ENCODE peak calls at places on chromosomes 6 and 20, in eight cellular contexts. K, U, P, A, W, M, H and S are unnamed samples.

GRCh38 chr6:166929534-166930189 is 26.7 kb downstream of the RNASET2 start:
- DNase-seq in A (no peak), W (peak), M (no peak), P (no peak), U (no peak), K (no peak), H (peak), S (no peak)

GRCh38 chr20:3248167-3248992 is 9.4 kb upstream of the SLC4A11 start:
- DNase-seq in W (no peak), P (peak), A (peak), U (peak), M (no peak), K (no peak), H (no peak), S (peak)

GRCh38 chr20:40778894-40779496 is 90.0 kb upstream of the MAFB start:
- DNase-seq in W (no peak), M (no peak), U (no peak), P (no peak), K (no peak), H (no peak), A (no peak), S (no peak)

GRCh38 chr6:158835616-158836221 is 16.6 kb upstream of the EZR start:
- DNase-seq in P (peak), U (peak), A (no peak), W (no peak), M (no peak), H (no peak), K (peak), S (no peak)

GRCh38 chr20:53752971-53753879 is 159.6 kb upstream of the ZNF217 start:
- DNase-seq in A (no peak), W (no peak), K (no peak), P (no peak), U (no peak), M (no peak), H (peak), S (no peak)

GRCh38 chr6:113187671-113188070 is 669.5 kb upstream of the MARCKS start:
- DNase-seq in K (no peak), W (no peak), H (no peak), A (peak), M (no peak), U (no peak), P (no peak), S (no peak)

GRCh38 chr6:107679457-107679856 is 144.7 kb downstream of the SCML4 start:
- DNase-seq in P (peak), H (no peak), M (no peak), K (no peak), U (peak), A (peak), W (no peak), S (no peak)

GRCh38 chr6:107712523-107713213 is 111.4 kb downstream of the SCML4 start:
- DNase-seq in K (no peak), A (peak), U (peak), M (no peak), P (peak), H (no peak), W (no peak), S (no peak)

GRCh38 chr20:46145646-46146045 is 27.5 kb downstream of the CD40 start:
- DNase-seq in A (no peak), W (no peak), P (no peak), K (no peak), U (no peak), M (no peak), H (no peak), S (no peak)

GRCh38 chr20:50815162-50815989 is 20.5 kb downstream of the BCAS4 start:
- DNase-seq in U (no peak), P (no peak), M (no peak), H (peak), K (no peak), W (no peak), A (peak), S (no peak)

GRCh38 chr6:47057830-47058540 is 15.9 kb upstream of the ADGRF1 start:
- DNase-seq in H (peak), A (peak), P (no peak), W (no peak), U (no peak), K (no peak), M (no peak), S (no peak)

GRCh38 chr6:7051780-7052440 is 55.9 kb upstream of the RREB1 start:
- DNase-seq in H (peak), U (peak), W (peak), K (peak), P (peak), A (no peak), M (no peak), S (peak)

GRCh38 chr6:18538315-18538714 is 151.2 kb downstream of the RNF144B start:
- DNase-seq in U (no peak), M (no peak), P (no peak), H (no peak), K (no peak), W (no peak), A (no peak), S (no peak)

GRCh38 chr20:63323298-63323820 is 30.4 kb downstream of the COL20A1 start:
- DNase-seq in U (no peak), P (no peak), M (no peak), K (no peak), H (no peak), A (no peak), W (no peak), S (no peak)

GRCh38 chr6:78353040-78353439 is 514.3 kb upstream of the IRAK1BP1 start:
- DNase-seq in H (no peak), P (no peak), U (no peak), K (no peak), W (no peak), M (no peak), A (no peak), S (no peak)

GRCh38 chr6:67252663-67253062 is 1382.4 kb upstream of the ADGRB3 start:
- DNase-seq in U (no peak), K (no peak), A (peak), W (no peak), P (peak), M (no peak), H (no peak), S (no peak)

GRCh38 chr6:11093065-11093590 is 506 bp upstream of the SMIM13 start:
- DNase-seq in U (no peak), M (no peak), W (no peak), K (no peak), P (no peak), H (no peak), A (peak), S (peak)

GRCh38 chr20:25279403-25279802 is 31.5 kb downstream of the PYGB start:
- DNase-seq in A (no peak), H (peak), K (no peak), W (no peak), P (no peak), U (no peak), M (no peak), S (no peak)

GRCh38 chr6:30154709-30155521 is 6.1 kb downstream of the TRIM10 start:
- DNase-seq in H (peak), K (no peak), W (no peak), P (peak), A (peak), U (no peak), M (no peak), S (no peak)

GRCh38 chr6:162922816-162923215 is 195.0 kb downstream of the PACRG start:
- DNase-seq in U (no peak), H (no peak), A (no peak), M (no peak), P (no peak), W (no peak), K (no peak), S (no peak)

GRCh38 chr6:37576336-37576737 is 76.6 kb upstream of the CCDC167 start:
- DNase-seq in U (no peak), M (no peak), W (no peak), H (peak), A (peak), K (no peak), P (no peak), S (no peak)

GRCh38 chr6:23890543-23891227 is 235.3 kb upstream of the NRSN1 start:
- DNase-seq in A (peak), M (peak), H (peak), U (no peak), W (no peak), P (peak), K (no peak), S (no peak)

GRCh38 chr20:19378057-19378456 is 165.6 kb downstream of the SLC24A3 start:
- DNase-seq in K (no peak), M (no peak), U (no peak), H (no peak), W (no peak), P (no peak), A (no peak), S (no peak)

GRCh38 chr6:89678531-89678930 is 40.0 kb upstream of the LYRM2 start:
- DNase-seq in K (no peak), P (no peak), H (no peak), A (no peak), U (no peak), M (no peak), W (no peak), S (no peak)

GRCh38 chr6:38080889-38081288 is 261.4 kb downstream of the ZFAND3 start:
- DNase-seq in W (no peak), P (peak), U (no peak), K (no peak), H (peak), M (no peak), A (peak), S (no peak)

GRCh38 chr6:14511192-14511591 is 393.6 kb downstream of the CD83 start:
- DNase-seq in H (no peak), U (no peak), A (no peak), W (no peak), M (no peak), K (no peak), P (no peak), S (no peak)

GRCh38 chr6:105402981-105403935 is at the start of gene PREP:
- DNase-seq in H (peak), U (peak), P (peak), M (peak), K (peak), W (peak), A (peak), S (peak)
- TF ChIP-seq CTCF in H (peak), U (peak), P (peak), M (peak), K (peak), W (peak), A (peak), S (peak)

DNA sequence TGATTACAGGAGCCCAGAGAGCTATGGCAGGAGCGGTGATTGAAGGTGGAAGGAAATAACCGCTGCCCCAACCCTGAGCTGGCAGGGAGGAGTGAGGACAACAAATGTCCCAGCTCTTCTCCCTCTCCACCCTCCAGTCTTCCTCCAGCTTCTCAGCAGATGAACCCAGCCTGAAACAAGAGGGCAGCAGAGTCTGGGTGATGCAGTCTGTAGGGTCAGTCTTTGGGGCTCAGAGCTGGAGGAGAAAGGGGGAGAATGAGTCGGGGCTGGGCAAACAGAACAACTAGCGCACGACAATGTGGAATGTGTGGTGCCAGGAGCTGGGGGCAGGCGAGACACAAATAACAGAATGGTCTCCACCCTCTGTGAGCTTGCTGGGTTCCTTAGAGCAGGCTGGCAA is 4.5 kb upstream of the GUCA1A start:
- DNase-seq in U (no peak), P (no peak), H (peak), K (no peak), M (no peak), A (no peak), W (no peak), S (no peak)
- TF ChIP-seq CTCF in U (no peak), P (peak), H (peak), K (no peak), M (no peak), A (peak), W (no peak), S (no peak)

GRCh38 chr6:170277893-170278742 is 12.8 kb downstream of the DLL1 start:
- DNase-seq in A (no peak), P (no peak), W (no peak), U (no peak), M (no peak), K (no peak), H (no peak), S (no peak)
- TF ChIP-seq CTCF in A (no peak), P (no peak), W (no peak), U (no peak), M (no peak), K (no peak), H (no peak), S (no peak)

DNA sequence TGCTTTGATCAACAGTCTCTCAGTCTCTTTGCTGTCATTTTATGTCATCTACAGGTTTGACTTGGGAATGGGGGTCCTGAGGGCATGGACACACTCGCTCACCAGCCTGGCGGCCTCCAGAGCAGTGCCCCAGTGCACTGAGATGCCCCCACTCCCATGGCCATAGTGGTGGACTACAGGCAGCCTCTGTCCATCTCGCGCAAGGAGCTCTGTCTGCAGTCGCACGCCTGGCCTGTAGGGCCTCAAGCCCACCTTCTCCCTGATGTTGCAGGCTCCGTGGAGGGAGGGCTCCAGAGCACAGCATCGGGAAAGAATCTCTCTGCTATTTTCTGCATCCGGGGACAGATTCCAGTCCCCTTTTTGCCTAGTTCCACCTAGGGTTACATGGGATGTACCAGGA is 22.6 kb downstream of the DDO start:
- DNase-seq in A (no peak), M (no peak), U (no peak), H (no peak), W (no peak), P (no peak), K (no peak), S (no peak)
- TF ChIP-seq CTCF in A (no peak), M (no peak), U (no peak), H (no peak), W (no peak), P (no peak), K (no peak), S (no peak)

DNA sequence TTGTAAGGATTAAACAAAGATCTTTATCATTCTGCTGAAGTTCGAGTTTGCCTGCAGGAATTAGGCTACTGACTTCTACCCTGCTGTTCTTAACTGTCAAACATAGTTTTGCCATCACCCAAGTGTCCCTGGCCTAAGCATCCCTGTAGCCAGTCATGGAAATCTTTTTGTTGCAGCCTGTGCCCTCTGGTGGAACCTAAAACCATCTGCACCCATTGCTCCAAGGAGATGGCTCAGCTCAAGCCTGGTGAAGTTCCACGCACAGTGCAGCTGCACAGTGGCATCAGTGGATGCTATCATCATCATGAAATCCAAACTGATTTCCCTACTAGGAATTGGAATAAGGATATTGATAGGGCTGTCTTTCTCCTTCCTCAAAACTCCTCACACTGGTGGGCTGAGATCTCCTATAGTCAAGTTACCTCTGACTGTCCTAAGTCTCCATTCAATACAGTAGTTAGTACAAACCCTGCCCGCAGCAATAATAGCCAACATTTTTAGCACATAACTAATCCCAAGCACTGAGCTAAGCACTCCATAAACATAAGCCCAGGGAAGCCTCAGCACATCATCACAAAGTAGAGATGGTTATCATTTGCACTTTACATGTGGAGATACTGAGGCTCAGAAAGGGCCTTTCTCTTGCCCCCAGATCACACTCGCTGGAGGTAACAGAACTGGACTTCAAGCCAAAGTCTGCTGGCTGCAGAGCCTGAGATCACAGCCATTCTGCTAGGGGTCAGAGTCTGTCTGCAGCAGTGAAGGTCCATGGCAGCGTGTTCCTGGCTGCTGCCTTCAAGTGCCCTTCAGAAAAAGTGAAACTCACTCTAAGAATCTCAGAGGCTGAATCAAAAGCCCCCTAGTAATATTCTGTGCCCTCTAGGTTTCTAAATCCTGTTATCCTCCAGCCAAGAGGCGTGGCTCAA is 77.2 kb upstream of the MC3R start:
- DNase-seq in U (no peak), K (no peak), H (peak), P (no peak), M (no peak), W (no peak), A (no peak), S (no peak)
- TF ChIP-seq CTCF in U (no peak), K (no peak), H (peak), P (no peak), M (peak), W (no peak), A (no peak), S (no peak)

GRCh38 chr6:69487688-69488087 is 309.1 kb downstream of the LMBRD1 start:
- DNase-seq in P (no peak), W (no peak), M (no peak), A (no peak), U (no peak), K (no peak), H (peak), S (no peak)
- TF ChIP-seq CTCF in P (no peak), W (no peak), M (no peak), A (peak), U (peak), K (no peak), H (peak), S (no peak)

DNA sequence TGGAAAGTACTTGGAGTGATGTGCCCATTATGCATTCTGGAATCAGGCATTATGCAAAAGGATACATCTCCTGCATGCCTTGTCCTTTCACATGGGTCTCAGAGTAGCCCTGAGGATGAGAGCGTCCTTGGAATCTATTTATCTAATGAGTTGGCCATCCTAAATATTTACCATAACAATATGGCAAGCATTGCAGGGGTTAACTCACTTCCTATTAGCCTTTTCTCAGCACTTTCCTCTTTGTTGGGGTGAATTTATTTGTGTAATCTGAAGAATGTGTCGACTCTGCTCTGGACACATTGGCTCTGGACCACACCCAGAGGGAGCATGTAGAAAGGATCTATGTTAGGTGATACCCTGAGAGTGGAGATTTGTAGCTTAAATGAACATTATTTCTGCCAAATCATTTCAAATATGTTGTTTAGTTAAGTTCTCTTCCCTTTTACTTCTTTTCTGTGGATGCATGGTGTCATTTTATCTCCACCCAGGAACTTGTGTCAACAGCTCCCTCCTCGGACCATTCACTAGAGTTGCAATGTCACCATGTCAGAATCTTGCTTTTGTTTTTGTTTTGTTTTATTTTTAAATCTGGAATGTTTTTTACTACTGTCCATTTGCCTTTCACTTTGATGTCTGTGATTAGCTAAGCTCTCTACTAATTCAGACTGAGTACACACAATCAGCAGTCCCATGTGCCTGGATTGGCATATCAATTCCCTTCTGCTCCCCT is 757.0 kb upstream of the MMS22L start:
- DNase-seq in M (no peak), W (no peak), P (peak), U (no peak), K (no peak), A (peak), H (peak), S (no peak)
- TF ChIP-seq CTCF in M (no peak), W (no peak), P (no peak), U (no peak), K (no peak), A (peak), H (peak), S (no peak)

GRCh38 chr6:110990835-110991576 is 9.2 kb downstream of the RPF2 start:
- DNase-seq in H (no peak), U (no peak), M (no peak), W (no peak), A (no peak), K (no peak), P (no peak), S (no peak)
- TF ChIP-seq CTCF in H (no peak), U (no peak), M (no peak), W (no peak), A (no peak), K (no peak), P (no peak), S (no peak)